ENCODE peak calls at places on chromosomes 16 and 17, in four cellular contexts. F, J, A and S are unnamed samples.

GRCh38 chr17:39687101-39687545 is 734 bp downstream of the PGAP3 start:
- DNase-seq in F (no peak), J (no peak), A (no peak), S (no peak)

GRCh38 chr17:76353004-76353598 is 615 bp downstream of the PRPSAP1 start:
- DNase-seq in F (no peak), J (peak; percentile 47), A (peak; percentile 36), S (no peak)

GRCh38 chr17:18933102-18934058 is 18.6 kb upstream of the SLC5A10 start:
- DNase-seq in F (no peak), J (no peak), A (no peak), S (no peak)

GRCh38 chr16:259814-260253 is 15.9 kb downstream of the RGS11 start:
- DNase-seq in F (no peak), J (no peak), A (no peak), S (no peak)

GRCh38 chr16:14303182-14303618 is 232.1 kb downstream of the MRTFB start:
- DNase-seq in F (no peak), J (no peak), A (no peak), S (no peak)

GRCh38 chr16:69599731-69600130 is 34.0 kb downstream of the NFAT5 start:
- DNase-seq in F (no peak), J (no peak), A (no peak), S (no peak)

GRCh38 chr16:30185141-30185682 is 1.8 kb downstream of the CORO1A start:
- DNase-seq in F (peak; percentile 20), J (peak; percentile 12), A (peak; percentile 20), S (no peak)

GRCh38 chr17:65053354-65053881 is 3.1 kb downstream of the GNA13 start:
- DNase-seq in F (no peak), J (no peak), A (no peak), S (no peak)

GRCh38 chr16:64089697-64090096 is 1032.2 kb downstream of the CDH11 start:
- DNase-seq in F (no peak), J (no peak), A (no peak), S (no peak)

GRCh38 chr17:4672055-4672630 is 30.7 kb upstream of the ALOX15 start:
- DNase-seq in F (no peak), J (no peak), A (no peak), S (no peak)

GRCh38 chr16:23156946-23157460 is 7.8 kb upstream of the USP31 start:
- DNase-seq in F (no peak), J (no peak), A (no peak), S (no peak)

GRCh38 chr17:42853968-42854790 is 3.2 kb downstream of the AOC3 start:
- DNase-seq in F (no peak), J (no peak), A (no peak), S (no peak)

GRCh38 chr17:27471321-27472269 is 15.3 kb downstream of the KSR1 start:
- DNase-seq in F (peak; percentile 51), J (no peak), A (no peak), S (peak; percentile 72)

GRCh38 chr16:19831678-19832077 is 53.0 kb downstream of the GPRC5B start:
- DNase-seq in F (no peak), J (no peak), A (no peak), S (no peak)

GRCh38 chr16:719815-720506 is 985 bp upstream of the ANTKMT start:
- DNase-seq in F (no peak), J (no peak), A (no peak), S (no peak)

GRCh38 chr16:57888128-57888527 is 82.8 kb downstream of the CNGB1 start:
- DNase-seq in F (no peak), J (no peak), A (no peak), S (no peak)

GRCh38 chr16:80197790-80198201 is 343.0 kb upstream of the DYNLRB2 start:
- DNase-seq in F (no peak), J (no peak), A (no peak), S (peak; percentile 68)

GRCh38 chr16:80200079-80200478 is 340.7 kb upstream of the DYNLRB2 start:
- DNase-seq in F (no peak), J (no peak), A (no peak), S (peak; percentile 36)

GRCh38 chr16:80198995-80199299 is 341.8 kb upstream of the DYNLRB2 start:
- DNase-seq in F (no peak), J (no peak), A (no peak), S (no peak)

GRCh38 chr16:80199614-80200013 is 341.2 kb upstream of the DYNLRB2 start:
- DNase-seq in F (no peak), J (no peak), A (no peak), S (no peak)

DNA sequence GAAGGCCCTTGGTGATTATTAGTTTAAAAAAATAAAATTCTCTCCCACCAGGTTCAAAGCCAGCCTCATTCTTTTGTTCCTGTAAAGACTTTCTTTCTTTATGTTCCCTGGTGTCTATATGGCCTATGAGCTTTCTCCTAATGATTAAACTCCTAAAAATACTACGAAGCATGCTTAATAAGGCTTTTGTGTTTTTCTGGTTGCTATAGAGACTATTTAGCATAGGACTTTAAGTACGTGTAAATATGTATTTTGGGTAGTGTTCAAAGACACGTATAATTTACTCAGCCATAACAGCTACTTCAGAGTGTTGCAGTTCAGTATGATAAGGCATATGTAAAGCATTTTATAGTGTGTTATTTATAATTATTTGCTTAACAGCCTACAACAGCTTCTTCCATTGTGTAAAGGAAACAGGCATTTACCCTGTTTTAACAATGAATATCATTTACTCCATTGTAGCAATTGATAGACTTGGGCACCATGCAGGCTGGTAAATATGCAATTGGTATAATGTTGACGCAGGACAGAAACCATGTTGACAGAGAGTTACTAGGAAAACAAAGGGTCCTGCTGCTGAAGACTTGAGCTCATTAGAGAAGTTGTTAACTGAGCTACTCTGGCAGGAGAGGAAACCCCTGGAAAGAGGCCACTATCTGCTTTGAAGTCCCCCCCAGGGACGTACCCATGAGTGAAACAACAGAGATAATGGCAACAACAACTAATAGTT is 342.4 kb upstream of the DYNLRB2 start:
- DNase-seq in F (no peak), J (no peak), A (no peak), S (no peak)
- H3K27ac ChIP-seq in F (no peak overlapping the region), J (no peak overlapping the region), A (no peak overlapping the region), S (peak overlapping the region; percentile 81)

GRCh38 chr17:32361270-32361669 is 11.3 kb downstream of the ZNF207 start:
- DNase-seq in F (no peak), J (no peak), A (no peak), S (no peak)

GRCh38 chr17:32356750-32357149 is 6.8 kb downstream of the ZNF207 start:
- DNase-seq in F (no peak), J (no peak), A (no peak), S (no peak)

GRCh38 chr17:32355649-32356377 is 5.9 kb downstream of the ZNF207 start:
- DNase-seq in F (no peak), J (no peak), A (no peak), S (no peak)

GRCh38 chr17:32356378-32356743 is 6.4 kb downstream of the ZNF207 start:
- DNase-seq in F (no peak), J (no peak), A (no peak), S (no peak)

DNA sequence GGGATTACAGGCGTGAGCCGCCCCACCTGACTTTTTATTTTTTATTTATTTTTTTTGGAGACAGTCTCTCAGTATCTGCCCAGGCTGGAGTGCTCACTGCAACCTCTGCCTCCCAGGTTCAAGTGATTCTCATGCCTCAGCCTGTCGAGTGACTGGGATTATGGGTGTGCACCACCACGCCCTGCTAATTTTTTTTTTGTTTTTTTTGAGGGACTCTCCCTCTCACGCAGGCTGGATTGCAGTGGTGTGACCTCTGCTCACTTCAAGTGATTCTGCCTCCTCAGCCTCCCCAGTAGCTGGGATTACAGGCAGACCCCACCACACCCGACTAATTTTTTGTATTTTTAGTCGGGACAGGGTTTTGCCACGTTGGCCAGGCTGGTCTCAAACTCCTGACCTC is 7.7 kb downstream of the ZNF207 start:
- DNase-seq in F (no peak), J (no peak), A (no peak), S (no peak)
- H3K27ac ChIP-seq in F (no peak overlapping the region), J (no peak overlapping the region), A (no peak overlapping the region), S (peak overlapping the region; percentile 18)

GRCh38 chr17:57478851-57479250 is 222.5 kb downstream of the MSI2 start:
- DNase-seq in F (no peak), J (no peak), A (no peak), S (no peak)

GRCh38 chr17:57477483-57478357 is 221.4 kb downstream of the MSI2 start:
- DNase-seq in F (no peak), J (no peak), A (no peak), S (no peak)

GRCh38 chr17:57478433-57478832 is 222.1 kb downstream of the MSI2 start:
- DNase-seq in F (no peak), J (no peak), A (no peak), S (no peak)

GRCh38 chr17:57471941-57472368 is 215.6 kb downstream of the MSI2 start:
- DNase-seq in F (no peak), J (no peak), A (no peak), S (no peak)

GRCh38 chr17:57475786-57476185 is 219.5 kb downstream of the MSI2 start:
- DNase-seq in F (no peak), J (no peak), A (no peak), S (no peak)
- H3K27ac ChIP-seq in F (no peak overlapping the region), J (no peak overlapping the region), A (no peak overlapping the region), S (no peak overlapping the region)

GRCh38 chr16:15856217-15856616 is 611 bp downstream of the MYH11 start:
- DNase-seq in F (no peak), J (no peak), A (no peak), S (no peak)
- H3K27ac ChIP-seq in F (no peak overlapping the region), J (no peak overlapping the region), A (no peak overlapping the region), S (no peak overlapping the region)